ENCODE peak calls at places on chromosomes 5 and 9, in ten cellular contexts. One of them, this sample, is unnamed.

GRCh38 chr5:57598756-57599155 is 116.1 kb upstream of the ACTBL2 start:
- DNase-seq in caudate nucleus: no peak
- DNase-seq in NCI-H1930: no peak
- DNase-seq in anterior cingulate cortex: no peak
- DNase-seq in CD4-positive, CD25-positive, alpha-beta regulatory T cell: no peak
- DNase-seq in nephron progenitor cell: no peak
- DNase-seq in NCI-H1092 treated with DMSO at 0.1 percent for 48 hours: no peak
- DNase-seq in activated CD4-positive, alpha-beta T cell treated with anti-CD3 and anti-CD28 coated beads, Interleukin-2, amount 50 U/mL, for 1 hour: no peak
- DNase-seq in endothelial cell: no peak
- DNase-seq in WTC11: no peak
- DNase-seq in this sample: no peak

GRCh38 chr5:104774372-104774771 is 1211.8 kb upstream of the NUDT12 start:
- DNase-seq in caudate nucleus: no peak
- DNase-seq in NCI-H1930: no peak
- DNase-seq in anterior cingulate cortex: no peak
- DNase-seq in CD4-positive, CD25-positive, alpha-beta regulatory T cell: no peak
- DNase-seq in nephron progenitor cell: no peak
- DNase-seq in NCI-H1092 treated with DMSO at 0.1 percent for 48 hours: no peak
- DNase-seq in activated CD4-positive, alpha-beta T cell treated with anti-CD3 and anti-CD28 coated beads, Interleukin-2, amount 50 U/mL, for 1 hour: no peak
- DNase-seq in endothelial cell: no peak
- DNase-seq in WTC11: no peak
- DNase-seq in this sample: no peak

GRCh38 chr9:64773491-64773931 is 511.5 kb downstream of the FOXD4L5 start:
- DNase-seq in caudate nucleus: no peak
- DNase-seq in NCI-H1930: no peak
- DNase-seq in anterior cingulate cortex: no peak
- DNase-seq in CD4-positive, CD25-positive, alpha-beta regulatory T cell: no peak
- DNase-seq in nephron progenitor cell: peak
- DNase-seq in NCI-H1092 treated with DMSO at 0.1 percent for 48 hours: no peak
- DNase-seq in activated CD4-positive, alpha-beta T cell treated with anti-CD3 and anti-CD28 coated beads, Interleukin-2, amount 50 U/mL, for 1 hour: peak
- DNase-seq in endothelial cell: no peak
- DNase-seq in WTC11: no peak
- DNase-seq in this sample: no peak

GRCh38 chr5:134874831-134875655 is 872 bp downstream of the TXNDC15 start:
- DNase-seq in caudate nucleus: peak
- DNase-seq in NCI-H1930: no peak
- DNase-seq in anterior cingulate cortex: peak
- DNase-seq in CD4-positive, CD25-positive, alpha-beta regulatory T cell: peak
- DNase-seq in nephron progenitor cell: peak
- DNase-seq in NCI-H1092 treated with DMSO at 0.1 percent for 48 hours: peak
- DNase-seq in activated CD4-positive, alpha-beta T cell treated with anti-CD3 and anti-CD28 coated beads, Interleukin-2, amount 50 U/mL, for 1 hour: peak
- DNase-seq in endothelial cell: peak
- DNase-seq in WTC11: no peak
- DNase-seq in this sample: no peak

GRCh38 chr5:143207563-143208364 is 195.7 kb downstream of the NR3C1 start:
- DNase-seq in caudate nucleus: no peak
- DNase-seq in NCI-H1930: no peak
- DNase-seq in anterior cingulate cortex: no peak
- DNase-seq in CD4-positive, CD25-positive, alpha-beta regulatory T cell: no peak
- DNase-seq in nephron progenitor cell: no peak
- DNase-seq in NCI-H1092 treated with DMSO at 0.1 percent for 48 hours: no peak
- DNase-seq in activated CD4-positive, alpha-beta T cell treated with anti-CD3 and anti-CD28 coated beads, Interleukin-2, amount 50 U/mL, for 1 hour: no peak
- DNase-seq in endothelial cell: no peak
- DNase-seq in WTC11: no peak
- DNase-seq in this sample: no peak

GRCh38 chr5:168464641-168465040 is 21.6 kb upstream of the RARS1 start:
- DNase-seq in caudate nucleus: no peak
- DNase-seq in NCI-H1930: no peak
- DNase-seq in anterior cingulate cortex: no peak
- DNase-seq in CD4-positive, CD25-positive, alpha-beta regulatory T cell: no peak
- DNase-seq in nephron progenitor cell: no peak
- DNase-seq in NCI-H1092 treated with DMSO at 0.1 percent for 48 hours: no peak
- DNase-seq in activated CD4-positive, alpha-beta T cell treated with anti-CD3 and anti-CD28 coated beads, Interleukin-2, amount 50 U/mL, for 1 hour: no peak
- DNase-seq in endothelial cell: no peak
- DNase-seq in WTC11: no peak
- DNase-seq in this sample: no peak

GRCh38 chr5:133896873-133897272 is 71.6 kb downstream of the C5orf15 start:
- DNase-seq in caudate nucleus: no peak
- DNase-seq in NCI-H1930: no peak
- DNase-seq in anterior cingulate cortex: no peak
- DNase-seq in CD4-positive, CD25-positive, alpha-beta regulatory T cell: no peak
- DNase-seq in nephron progenitor cell: no peak
- DNase-seq in NCI-H1092 treated with DMSO at 0.1 percent for 48 hours: no peak
- DNase-seq in activated CD4-positive, alpha-beta T cell treated with anti-CD3 and anti-CD28 coated beads, Interleukin-2, amount 50 U/mL, for 1 hour: no peak
- DNase-seq in endothelial cell: no peak
- DNase-seq in WTC11: no peak
- DNase-seq in this sample: no peak

GRCh38 chr9:115263731-115264130 is 145.8 kb upstream of the TNC start:
- DNase-seq in caudate nucleus: no peak
- DNase-seq in NCI-H1930: no peak
- DNase-seq in anterior cingulate cortex: no peak
- DNase-seq in CD4-positive, CD25-positive, alpha-beta regulatory T cell: no peak
- DNase-seq in nephron progenitor cell: no peak
- DNase-seq in NCI-H1092 treated with DMSO at 0.1 percent for 48 hours: no peak
- DNase-seq in activated CD4-positive, alpha-beta T cell treated with anti-CD3 and anti-CD28 coated beads, Interleukin-2, amount 50 U/mL, for 1 hour: no peak
- DNase-seq in endothelial cell: no peak
- DNase-seq in WTC11: no peak
- DNase-seq in this sample: no peak

GRCh38 chr9:89408628-89409101 is 89.2 kb downstream of the SEMA4D start:
- DNase-seq in caudate nucleus: no peak
- DNase-seq in NCI-H1930: no peak
- DNase-seq in anterior cingulate cortex: no peak
- DNase-seq in CD4-positive, CD25-positive, alpha-beta regulatory T cell: peak
- DNase-seq in nephron progenitor cell: no peak
- DNase-seq in NCI-H1092 treated with DMSO at 0.1 percent for 48 hours: no peak
- DNase-seq in activated CD4-positive, alpha-beta T cell treated with anti-CD3 and anti-CD28 coated beads, Interleukin-2, amount 50 U/mL, for 1 hour: peak
- DNase-seq in endothelial cell: no peak
- DNase-seq in WTC11: no peak
- DNase-seq in this sample: peak

This sample was measured in GF-D8.